ENCODE peak calls at places on chromosomes 4 and X, in ten cellular contexts. L is AG09309, X is vagina, U is tibial artery, I is psoas muscle, P is left ventricle myocardium inferior, R is mammary epithelial cell, J is cardiac muscle cell, A is body of pancreas, N is hepatocyte. Q is an unnamed sample.

GRCh38 chr4:121360496-121360895 is 20.3 kb downstream of the QRFPR start:
- DNase-seq in L (no peak), X (no peak), U (no peak), I (no peak), P (no peak), R (no peak), J (peak; percentile 12), A (no peak), N (no peak), Q (no peak)

GRCh38 chr4:16669036-16669435 is 229.4 kb downstream of the LDB2 start:
- DNase-seq in L (no peak), X (no peak), U (no peak), I (no peak), P (no peak), R (no peak), J (peak; percentile 61), A (no peak), N (no peak), Q (no peak)

GRCh38 chr4:5973033-5973432 is 45.2 kb downstream of the C4orf50 start:
- DNase-seq in L (no peak), X (no peak), U (peak; percentile 32), I (no peak), P (no peak), R (no peak), J (no peak), A (no peak), N (no peak), Q (no peak)

GRCh38 chr4:43754566-43754965 is 694.0 kb downstream of the KCTD8 start:
- DNase-seq in L (no peak), X (no peak), U (no peak), I (no peak), P (no peak), R (no peak), J (no peak), A (no peak), N (no peak), Q (no peak)

GRCh38 chrX:23312136-23312535 is 22.5 kb upstream of the PTCHD1 start:
- DNase-seq in L (no peak), X (no peak), U (no peak), I (no peak), P (no peak), R (no peak), J (no peak), A (no peak), N (no peak), Q (no peak)

GRCh38 chrX:134538316-134538715 is 78.4 kb downstream of the HPRT1 start:
- DNase-seq in L (no peak), X (no peak), U (no peak), I (no peak), P (no peak), R (no peak), J (no peak), A (no peak), N (no peak), Q (no peak)

GRCh38 chr4:57071340-57071739 is 38.8 kb downstream of the IGFBP7 start:
- DNase-seq in L (no peak), X (no peak), U (no peak), I (peak; percentile 38), P (peak; percentile 39), R (peak; percentile 62), J (peak; percentile 77), A (no peak), N (no peak), Q (no peak)

GRCh38 chrX:149830192-149830873 is 48.6 kb downstream of the MAGEA9 start:
- DNase-seq in L (peak; percentile 0), X (no peak), U (no peak), I (no peak), P (no peak), R (peak; percentile 42), J (peak; percentile 36), A (no peak), N (peak; percentile 33), Q (no peak)

GRCh38 chrX:121008920-121009319 is 23.4 kb upstream of the CT47A1 start:
- DNase-seq in L (no peak), X (no peak), U (no peak), I (no peak), P (no peak), R (peak; percentile 2), J (peak; percentile 77), A (no peak), N (no peak), Q (no peak)

GRCh38 chr4:66567551-66567950 is 897.3 kb upstream of the EPHA5 start:
- DNase-seq in L (no peak), X (no peak), U (no peak), I (no peak), P (no peak), R (no peak), J (no peak), A (no peak), N (no peak), Q (no peak)

DNA sequence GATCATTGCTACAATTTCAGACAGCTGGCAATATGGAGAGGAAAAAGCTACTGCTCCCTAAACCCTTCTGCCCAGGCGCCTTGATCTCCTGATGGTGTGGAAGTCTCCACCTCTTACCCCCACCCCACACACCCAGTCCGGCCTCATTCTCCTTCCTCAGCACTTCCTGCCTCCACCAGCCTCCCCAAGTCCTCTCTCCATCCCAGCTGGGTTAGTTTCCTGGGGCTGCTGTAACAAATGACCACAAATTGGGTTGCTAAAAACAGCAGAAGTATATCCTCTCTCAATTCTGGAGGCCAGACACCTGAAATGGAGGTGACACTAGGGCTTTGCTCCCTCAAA is 1.1 kb upstream of the CCNQ start:
- DNase-seq in L (no peak), X (no peak), U (no peak), I (no peak), P (no peak), R (peak; percentile 12), J (peak; percentile 22), A (no peak), N (no peak), Q (no peak)
- H3K4me3 ChIP-seq in L (peak overlapping the region; percentile 58), X (peak overlapping the region; percentile 55), U (peak overlapping the region; percentile 67), I (peak overlapping the region; percentile 66), P (peak overlapping the region; percentile 74), R (peak overlapping the region; percentile 67), J (peak overlapping the region; percentile 72), A (no peak overlapping the region), N (peak overlapping the region; percentile 37), Q (peak overlapping the region; percentile 63)

DNA sequence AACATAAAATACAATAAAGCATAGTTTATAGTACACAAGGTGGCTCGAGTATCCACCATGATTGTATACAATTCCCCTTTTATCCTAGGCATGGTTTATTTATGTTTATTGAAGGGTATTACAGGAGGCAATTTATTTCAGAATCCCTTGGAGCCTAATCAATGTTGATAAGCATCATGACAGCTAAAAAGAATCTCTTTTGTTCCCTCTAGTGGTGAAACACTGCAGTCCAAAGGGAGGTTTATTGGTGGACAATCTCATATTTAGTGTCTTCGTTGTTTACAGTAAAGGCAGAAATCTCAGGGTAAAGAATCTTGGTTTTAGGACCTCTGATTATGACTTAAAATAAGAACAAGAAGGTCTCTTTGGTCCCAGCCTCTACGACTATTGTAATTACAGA is 1712.5 kb downstream of the C4orf33 start:
- DNase-seq in L (no peak), X (no peak), U (no peak), I (no peak), P (no peak), R (peak; percentile 24), J (peak; percentile 2), A (no peak), N (no peak), Q (no peak)
- TF ChIP-seq CTCF in L (no peak), X (no peak), U (no peak), I (no peak), P (peak; percentile 27), R (peak; percentile 76), J (peak; percentile 25), A (peak; percentile 41), N (peak; percentile 57), Q (peak; percentile 64)

GRCh38 chrX:118536204-118536603 is 40.6 kb downstream of the DOCK11 start:
- DNase-seq in L (no peak), X (no peak), U (no peak), I (no peak), P (no peak), R (no peak), J (no peak), A (no peak), N (no peak), Q (no peak)
- H3K4me3 ChIP-seq in L (no peak overlapping the region), X (no peak overlapping the region), U (no peak overlapping the region), I (no peak overlapping the region), P (no peak overlapping the region), R (no peak overlapping the region), J (no peak overlapping the region), A (no peak overlapping the region), N (no peak overlapping the region), Q (no peak overlapping the region)

DNA sequence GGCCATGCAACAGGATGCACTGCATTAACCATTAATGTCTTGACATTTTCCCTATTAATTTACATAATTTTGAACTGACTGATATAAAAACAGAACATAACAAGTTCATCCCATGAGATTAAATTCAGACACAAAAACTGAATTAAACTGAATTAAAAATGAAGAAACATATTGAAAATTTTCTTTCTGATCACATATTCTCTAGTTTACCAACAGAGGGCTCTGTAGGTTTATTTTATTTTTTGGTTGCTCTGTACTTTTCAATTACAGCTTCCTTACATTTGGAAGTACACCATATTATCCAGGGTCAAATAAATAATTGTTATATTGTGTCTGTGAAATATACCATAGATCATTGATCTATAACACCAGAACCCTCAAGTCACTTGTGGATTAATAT is 27.3 kb upstream of the CT83 start:
- DNase-seq in L (no peak), X (no peak), U (no peak), I (no peak), P (no peak), R (no peak), J (peak; percentile 5), A (no peak), N (no peak), Q (no peak)
- TF ChIP-seq CTCF in L (no peak), X (peak; percentile 7), U (no peak), I (peak; percentile 22), P (peak; percentile 36), R (peak; percentile 45), J (peak; percentile 18), A (peak; percentile 14), N (peak; percentile 50), Q (no peak)

GRCh38 chrX:83508526-83509245 is 596 bp downstream of the POU3F4 start:
- DNase-seq in L (no peak), X (no peak), U (no peak), I (no peak), P (no peak), R (no peak), J (no peak), A (no peak), N (no peak), Q (no peak)
- H3K4me3 ChIP-seq in L (no peak overlapping the region), X (no peak overlapping the region), U (peak overlapping the region; percentile 5), I (no peak overlapping the region), P (peak overlapping the region; percentile 23), R (no peak overlapping the region), J (peak overlapping the region; percentile 28), A (no peak overlapping the region), N (no peak overlapping the region), Q (peak overlapping the region; percentile 50)

GRCh38 chr4:153465922-153466636 is at the start of gene TMEM131L:
- DNase-seq in L (no peak), X (no peak), U (peak; percentile 85), I (peak; percentile 80), P (peak; percentile 71), R (peak; percentile 64), J (peak; percentile 76), A (peak; percentile 73), N (peak; percentile 83), Q (no peak)
- TF ChIP-seq CTCF in L (peak; percentile 2), X (no peak), U (peak; percentile 5), I (no peak), P (peak; percentile 33), R (peak; percentile 40), J (peak; percentile 14), A (no peak), N (peak; percentile 28), Q (peak; percentile 21)

Q was measured in astrocyte of the cerebellum.